ENCODE peak calls at places on chromosomes 6 and 20, in seven cellular contexts. I is Panc1, X is HepG2, O is pancreas, F is IMR-90, L is upper lobe of left lung, E is GM23338. W is an unnamed sample. For H3K4me1, the result is how much of the 10 kb centered on the place peaks cover.

GRCh38 chr6:3882865-3883264 is 33.7 kb downstream of the FAM50B start:
- ATAC-seq in O (peak), L (no peak), F (peak), X (no peak), I (no peak), E (no peak), W (peak)

GRCh38 chr20:44662256-44662655 is 10.8 kb upstream of the ADA start:
- ATAC-seq in X (no peak), I (no peak), E (no peak), F (no peak), O (no peak), L (no peak), W (no peak)

GRCh38 chr6:25389501-25389900 is 110.3 kb downstream of the CARMIL1 start:
- ATAC-seq in X (no peak), E (no peak), O (peak), F (no peak), L (no peak), I (no peak), W (no peak)

GRCh38 chr20:1833728-1834726 is 61.2 kb upstream of the SIRPA start:
- ATAC-seq in I (no peak), F (no peak), O (no peak), L (no peak), E (no peak), X (no peak), W (no peak)

GRCh38 chr20:20938131-20938530 is 168.0 kb downstream of the LINC00237 start:
- ATAC-seq in O (no peak), F (no peak), L (no peak), I (no peak), E (no peak), X (no peak), W (no peak)

GRCh38 chr6:56693246-56693607 is 50.5 kb upstream of the DST start:
- ATAC-seq in O (peak), F (peak), L (no peak), X (peak), E (no peak), I (peak), W (peak)

GRCh38 chr20:43458422-43458924 is 777 bp downstream of the SRSF6 start:
- ATAC-seq in F (peak), E (no peak), X (no peak), L (no peak), I (no peak), O (no peak), W (no peak)

GRCh38 chr6:157877149-157877548 is 54.1 kb downstream of the SNX9 start:
- ATAC-seq in O (no peak), E (no peak), F (no peak), X (no peak), L (no peak), I (no peak), W (no peak)

GRCh38 chr6:90111387-90111786 is 185.3 kb downstream of the BACH2 start:
- ATAC-seq in X (no peak), I (no peak), L (no peak), O (no peak), F (no peak), E (peak), W (no peak)

GRCh38 chr6:37548067-37548674 is 48.5 kb upstream of the CCDC167 start:
- ATAC-seq in E (no peak), I (no peak), F (peak), L (no peak), X (no peak), O (no peak), W (no peak)

GRCh38 chr6:90464507-90464906 is 122.4 kb downstream of the MAP3K7 start:
- ATAC-seq in E (no peak), F (no peak), I (no peak), X (no peak), L (no peak), O (no peak), W (no peak)

GRCh38 chr20:8005575-8006366 is 13.8 kb downstream of the TMX4 start:
- ATAC-seq in F (no peak), X (no peak), I (no peak), L (no peak), E (peak), O (no peak), W (no peak)

GRCh38 chr20:24537210-24537609 is 67.8 kb downstream of the SYNDIG1 start:
- ATAC-seq in I (no peak), E (no peak), X (no peak), F (no peak), L (no peak), O (no peak), W (no peak)

GRCh38 chr6:135474362-135474761 is 23.2 kb downstream of the AHI1 start:
- ATAC-seq in E (no peak), L (no peak), O (no peak), I (no peak), X (no peak), F (no peak), W (no peak)

GRCh38 chr6:163324928-163325784 is 89.4 kb upstream of the QKI start:
- ATAC-seq in X (peak), E (no peak), O (peak), F (peak), L (no peak), I (peak), W (no peak)

GRCh38 chr6:52144196-52145076 is 41.7 kb upstream of the IL17A start:
- ATAC-seq in O (no peak), L (no peak), I (no peak), X (no peak), E (no peak), F (no peak), W (no peak)

GRCh38 chr20:7195704-7196103 is 428.2 kb downstream of the BMP2 start:
- ATAC-seq in I (peak), O (no peak), F (no peak), L (no peak), X (no peak), E (no peak), W (no peak)

GRCh38 chr6:104788400-104788799 is 71.3 kb downstream of the HACE1 start:
- ATAC-seq in L (no peak), I (no peak), F (no peak), E (no peak), O (no peak), X (no peak), W (no peak)

DNA sequence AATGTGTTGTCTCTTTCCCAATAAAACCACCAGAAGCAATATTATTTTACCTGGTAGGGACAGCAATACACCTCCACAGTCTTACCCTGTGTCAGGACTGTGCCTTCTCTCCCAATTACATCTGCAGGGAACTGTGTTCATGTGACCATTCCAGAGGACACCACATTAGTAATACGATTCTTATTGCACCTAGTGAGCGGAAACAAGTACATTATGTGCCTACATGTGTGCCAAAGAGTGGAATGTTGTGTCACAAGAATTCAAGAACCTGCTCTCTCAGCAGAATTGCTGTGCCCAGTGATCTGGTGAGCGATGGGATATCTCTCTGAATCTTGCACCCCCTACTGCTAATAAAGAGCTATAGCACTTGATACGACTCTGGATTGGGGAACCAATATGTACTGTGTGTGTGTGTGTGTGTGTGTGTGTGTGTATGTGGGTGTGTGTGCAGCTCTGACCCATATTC is 57.4 kb upstream of the FOXC1 start:
- ATAC-seq in L (peak), E (peak), I (no peak), X (peak), F (peak), O (no peak), W (no peak)
- TF ChIP-seq CTCF in L (peak), E (peak), I (peak), X (peak), F (peak), O (no peak), W (no peak)

GRCh38 chr6:331622-332521 is 39.6 kb downstream of the DUSP22 start:
- ATAC-seq in E (no peak), O (no peak), L (no peak), X (peak), F (no peak), I (no peak), W (no peak)

GRCh38 chr6:335146-335545 is 42.9 kb downstream of the DUSP22 start:
- ATAC-seq in L (no peak), I (no peak), E (no peak), O (no peak), F (no peak), X (no peak), W (no peak)

GRCh38 chr6:332671-333070 is 40.4 kb downstream of the DUSP22 start:
- ATAC-seq in O (peak), L (no peak), X (no peak), I (no peak), E (no peak), F (no peak), W (no peak)

GRCh38 chr6:334536-334935 is 42.2 kb downstream of the DUSP22 start:
- ATAC-seq in O (no peak), X (no peak), I (no peak), L (no peak), E (no peak), F (no peak), W (no peak)

DNA sequence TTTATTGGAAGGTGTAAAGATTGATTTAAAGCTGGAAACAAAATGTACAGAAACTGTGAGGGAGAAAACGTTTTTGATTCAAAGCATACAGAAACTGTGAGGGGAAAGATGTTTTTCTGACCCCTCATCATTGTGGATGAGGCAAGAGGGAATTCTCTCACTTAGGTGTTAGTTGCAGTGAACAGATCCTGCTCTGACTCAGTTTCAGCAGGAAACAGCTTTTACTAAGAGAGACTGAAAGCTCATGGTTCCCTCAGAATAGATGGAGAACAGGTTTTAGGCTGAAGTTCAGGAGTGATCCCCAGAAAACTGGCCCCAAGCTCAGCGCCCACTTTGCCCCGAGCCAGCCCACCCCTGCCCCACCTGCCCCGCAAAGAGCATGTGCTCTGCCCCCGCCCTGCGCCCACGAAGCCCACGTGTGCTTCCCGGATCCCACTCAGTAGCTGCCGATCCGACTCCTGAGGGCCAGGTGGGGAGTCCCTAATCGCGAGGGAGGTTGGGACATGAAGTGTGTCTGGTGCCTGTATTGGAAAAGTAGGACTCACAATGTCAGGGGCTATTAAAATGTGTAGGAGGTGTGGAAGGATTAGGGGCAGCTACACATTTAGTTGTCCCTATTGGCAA is 41.2 kb downstream of the DUSP22 start:
- ATAC-seq in O (no peak), F (no peak), I (no peak), E (no peak), X (no peak), L (no peak), W (no peak)
- H3K4me1 ChIP-seq in O (under half), F (under half), I (under half), E (under half), X (under half), L (under half), W (under half)

DNA sequence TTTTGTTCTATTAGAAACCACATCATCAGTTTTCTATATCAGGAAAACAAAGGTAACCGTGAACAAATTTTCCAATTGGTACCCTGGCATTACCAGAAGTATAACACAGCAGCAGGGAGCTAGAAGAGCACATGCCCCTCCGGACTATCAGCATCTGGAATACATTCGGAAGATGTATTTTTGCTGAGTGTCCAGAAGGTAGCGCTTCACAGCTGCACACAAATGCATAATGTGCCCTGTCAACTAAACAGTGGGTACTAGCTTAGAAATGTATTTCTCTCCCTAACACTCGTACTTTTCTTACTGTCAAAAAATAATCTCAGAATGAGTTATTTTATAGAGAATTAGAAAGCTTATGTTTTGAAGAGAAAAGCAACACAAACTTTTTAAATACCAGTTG is 77.6 kb downstream of the HUS1B start:
- ATAC-seq in I (peak), F (peak), O (no peak), X (peak), L (no peak), E (no peak), W (no peak)
- TF ChIP-seq CTCF in I (peak), F (peak), O (no peak), X (peak), L (no peak), E (peak), W (no peak)

GRCh38 chr6:15329154-15329781 is 83.4 kb downstream of the JARID2 start:
- ATAC-seq in X (no peak), I (no peak), E (peak), F (peak), O (peak), L (no peak), W (no peak)

GRCh38 chr6:15332441-15332840 is 86.6 kb downstream of the JARID2 start:
- ATAC-seq in F (peak), O (no peak), E (no peak), X (no peak), I (no peak), L (no peak), W (no peak)

GRCh38 chr6:15331143-15331542 is 85.3 kb downstream of the JARID2 start:
- ATAC-seq in X (peak), F (no peak), L (no peak), E (no peak), I (no peak), O (peak), W (no peak)

GRCh38 chr6:15330174-15330934 is 84.5 kb downstream of the JARID2 start:
- ATAC-seq in E (no peak), O (no peak), L (no peak), X (no peak), I (no peak), F (no peak), W (no peak)

DNA sequence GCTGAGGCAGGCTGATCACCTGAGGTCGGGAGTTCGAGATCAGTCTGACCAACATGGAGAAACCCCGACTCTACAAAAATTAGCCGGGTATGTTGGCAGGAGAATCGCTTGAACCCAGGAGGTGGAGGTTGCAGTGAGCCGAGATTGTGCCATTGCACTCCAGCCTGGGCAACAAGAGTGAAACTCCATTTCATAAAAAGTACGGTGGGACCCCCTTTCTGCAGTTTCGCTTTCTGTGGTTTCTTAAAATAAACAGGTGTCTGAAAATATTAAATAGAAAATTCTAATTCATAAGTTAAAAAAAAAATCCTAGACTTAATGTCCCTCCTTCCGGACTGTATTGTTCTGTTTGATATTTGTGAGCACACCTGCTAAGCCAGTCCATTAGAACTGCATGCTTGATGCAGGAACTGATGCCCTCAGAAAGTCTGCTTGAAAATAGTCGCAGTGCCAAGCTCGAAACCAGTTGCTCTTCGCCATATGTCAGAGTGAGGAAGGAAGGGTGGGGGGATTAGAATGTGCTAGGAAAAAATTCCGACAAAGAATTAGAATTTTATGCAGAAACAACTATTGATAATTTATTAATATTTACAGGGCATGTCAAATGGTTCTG is 85.9 kb downstream of the JARID2 start:
- ATAC-seq in X (no peak), L (no peak), I (no peak), E (no peak), O (no peak), F (no peak), W (no peak)
- H3K4me1 ChIP-seq in X (under half), L (under half), I (under half), E (half or more), O (under half), F (under half), W (under half)

GRCh38 chr6:72081880-72082279 is 195.5 kb downstream of the RIMS1 start:
- ATAC-seq in I (no peak), F (no peak), X (no peak), O (no peak), L (no peak), E (no peak), W (no peak)

GRCh38 chr6:72080260-72080941 is 194.1 kb downstream of the RIMS1 start:
- ATAC-seq in X (no peak), I (no peak), E (peak), O (no peak), F (no peak), L (no peak), W (no peak)

GRCh38 chr6:72083976-72084375 is 197.6 kb downstream of the RIMS1 start:
- ATAC-seq in F (no peak), E (no peak), L (no peak), O (no peak), X (no peak), I (no peak), W (no peak)

GRCh38 chr6:72084992-72085569 is 198.7 kb downstream of the RIMS1 start:
- ATAC-seq in E (no peak), I (no peak), F (no peak), L (no peak), O (no peak), X (no peak), W (no peak)
- TF ChIP-seq CTCF in E (peak), I (peak), F (peak), L (peak), O (no peak), X (peak), W (peak)

GRCh38 chr6:15283986-15284361 is 38.1 kb downstream of the JARID2 start:
- ATAC-seq in I (no peak), E (no peak), O (no peak), L (no peak), F (no peak), X (no peak), W (no peak)

GRCh38 chr6:15287670-15288069 is 41.8 kb downstream of the JARID2 start:
- ATAC-seq in I (no peak), F (no peak), L (peak), E (no peak), X (no peak), O (no peak), W (no peak)

GRCh38 chr6:15288856-15289255 is 43.0 kb downstream of the JARID2 start:
- ATAC-seq in F (no peak), I (no peak), X (peak), E (peak), O (no peak), L (no peak), W (no peak)

GRCh38 chr6:15282334-15282733 is 36.5 kb downstream of the JARID2 start:
- ATAC-seq in L (no peak), E (no peak), I (no peak), F (no peak), X (no peak), O (no peak), W (no peak)

GRCh38 chr6:15285682-15286294 is 39.9 kb downstream of the JARID2 start:
- ATAC-seq in F (no peak), X (no peak), E (no peak), I (no peak), O (no peak), L (no peak), W (no peak)
- H3K4me1 ChIP-seq in F (under half), X (half or more), E (half or more), I (under half), O (under half), L (under half), W (under half)

DNA sequence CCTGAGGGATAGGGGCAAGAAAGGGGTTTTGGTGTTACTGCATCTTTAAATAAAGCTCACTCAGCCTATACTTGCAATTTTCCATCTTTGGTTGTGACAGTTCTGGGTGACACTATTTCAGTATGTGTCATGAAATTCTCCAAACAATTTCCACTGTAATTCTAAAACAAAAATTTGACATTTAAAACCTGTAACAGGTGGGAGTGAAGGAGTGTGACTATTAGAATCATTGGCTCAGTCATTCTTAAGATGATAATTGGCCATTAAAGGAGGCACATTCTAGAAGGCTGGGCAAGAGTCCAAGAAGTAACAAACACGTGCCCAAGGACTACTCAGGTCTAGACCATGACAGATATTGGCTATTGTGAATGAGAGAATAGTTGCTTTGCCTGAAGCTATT is 153.3 kb upstream of the ARG1 start:
- ATAC-seq in I (no peak), F (no peak), X (no peak), L (no peak), O (no peak), E (no peak), W (no peak)
- TF ChIP-seq CTCF in I (no peak), F (no peak), X (no peak), L (no peak), O (no peak), E (no peak), W (no peak)

DNA sequence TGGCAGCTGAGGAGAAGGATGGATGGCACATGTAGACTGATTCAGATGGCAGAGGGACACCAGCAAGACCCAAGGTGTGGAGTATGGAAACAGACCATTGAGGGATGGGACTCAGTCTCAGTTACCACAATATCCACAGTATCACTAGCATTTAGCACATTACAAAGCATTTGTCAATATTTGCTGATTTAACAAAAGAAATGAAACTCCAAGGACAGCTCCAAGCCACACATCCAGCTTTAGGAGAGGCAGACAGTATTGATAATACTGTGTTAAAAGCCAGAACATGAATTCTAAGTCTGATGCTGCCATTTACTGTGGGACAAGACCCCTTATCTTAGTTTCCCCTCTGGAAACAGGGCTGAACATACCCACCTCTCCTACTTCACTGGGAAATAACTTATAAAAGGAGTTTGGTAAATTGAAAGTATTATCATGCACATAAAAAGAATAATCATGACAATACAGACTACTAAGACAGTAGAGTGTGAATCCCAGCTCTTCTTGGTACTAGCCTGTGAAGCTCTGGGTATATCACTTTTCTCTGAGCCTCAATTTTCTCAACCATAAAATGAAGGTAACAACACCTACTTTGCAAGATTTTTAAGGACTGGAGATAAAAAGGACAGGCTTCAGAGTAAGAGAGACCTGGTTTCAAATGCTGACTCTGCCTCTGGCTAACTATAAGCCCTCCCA is 11.1 kb downstream of the BCL2L1 start:
- ATAC-seq in E (no peak), F (no peak), L (no peak), O (peak), X (peak), I (no peak), W (no peak)
- H3K4me1 ChIP-seq in E (half or more), F (under half), L (half or more), O (half or more), X (half or more), I (half or more), W (under half)